ENCODE peak calls at places on chromosomes 12 and 14, in eight cellular contexts. I, R, Q, S, T, N, A and Y are unnamed samples.

GRCh38 chr14:39768579-39768978 is 336.3 kb upstream of the FBXO33 start:
- DNase-seq in I (no peak), R (no peak), A (no peak), T (no peak), N (no peak), S (no peak), Q (no peak), Y (no peak)

GRCh38 chr12:85138833-85139232 is 102.7 kb downstream of the LRRIQ1 start:
- DNase-seq in T (no peak), A (no peak), I (no peak), Q (no peak), S (no peak), N (no peak), R (no peak), Y (no peak)

GRCh38 chr14:77259025-77259715 is 11.8 kb downstream of the NGB start:
- DNase-seq in A (no peak), Q (no peak), S (no peak), R (no peak), N (no peak), T (no peak), I (no peak), Y (no peak)

GRCh38 chr12:54017845-54018607 is 9.2 kb downstream of the HOXC8 start:
- DNase-seq in T (peak), Q (peak), S (peak), A (no peak), R (no peak), I (peak), N (peak), Y (peak)

GRCh38 chr12:104421343-104421742 is 35.4 kb upstream of the CHST11 start:
- DNase-seq in A (no peak), R (no peak), I (no peak), N (no peak), S (no peak), Q (no peak), T (no peak), Y (no peak)

GRCh38 chr14:100531152-100531551 is 56.1 kb downstream of the BEGAIN start:
- DNase-seq in I (no peak), S (peak), R (no peak), T (no peak), N (peak), Q (peak), A (no peak), Y (no peak)

GRCh38 chr12:114743799-114744198 is 59.8 kb upstream of the TBX3 start:
- DNase-seq in A (no peak), S (no peak), T (no peak), N (no peak), Q (no peak), I (no peak), R (no peak), Y (no peak)

GRCh38 chr12:115737895-115738294 is 539.6 kb downstream of the MED13L start:
- DNase-seq in A (no peak), R (no peak), I (no peak), N (no peak), S (no peak), T (no peak), Q (no peak), Y (no peak)

GRCh38 chr14:36781897-36782296 is 120.2 kb downstream of the PAX9 start:
- DNase-seq in Q (no peak), S (no peak), T (no peak), A (no peak), R (no peak), N (no peak), I (no peak), Y (no peak)

GRCh38 chr12:2387051-2387834 is 334.5 kb downstream of the CACNA1C start:
- DNase-seq in I (no peak), A (no peak), T (no peak), S (peak), Q (no peak), N (peak), R (no peak), Y (no peak)

GRCh38 chr12:7113389-7113871 is 4.4 kb upstream of the C1RL start:
- DNase-seq in T (no peak), R (peak), S (peak), N (peak), I (no peak), A (peak), Q (peak), Y (peak)

GRCh38 chr14:30630248-30630647 is 8.1 kb downstream of the SCFD1 start:
- DNase-seq in I (no peak), Q (no peak), T (no peak), R (no peak), S (no peak), A (no peak), N (no peak), Y (no peak)

GRCh38 chr14:68191567-68192321 is 372.2 kb downstream of the RAD51B start:
- DNase-seq in R (no peak), N (no peak), I (no peak), Q (no peak), T (no peak), A (no peak), S (no peak), Y (no peak)

GRCh38 chr14:64720190-64720589 is 16.0 kb downstream of the PLEKHG3 start:
- DNase-seq in T (no peak), R (peak), S (peak), N (no peak), A (no peak), I (no peak), Q (no peak), Y (peak)

GRCh38 chr12:9109213-9109522 is 6.6 kb downstream of the A2M start:
- DNase-seq in A (no peak), Q (no peak), R (no peak), N (no peak), I (no peak), S (no peak), T (no peak), Y (no peak)

GRCh38 chr12:21547437-21547836 is 21.3 kb downstream of the SPX start:
- DNase-seq in R (no peak), T (no peak), S (no peak), A (no peak), N (no peak), I (no peak), Q (no peak), Y (no peak)

GRCh38 chr14:89504084-89504483 is 87.1 kb upstream of the FOXN3 start:
- DNase-seq in R (no peak), S (no peak), T (no peak), I (no peak), Q (no peak), N (no peak), A (no peak), Y (peak)

GRCh38 chr14:29518335-29518734 is 409.3 kb downstream of the PRKD1 start:
- DNase-seq in R (no peak), N (no peak), T (no peak), S (no peak), I (no peak), Q (no peak), A (no peak), Y (peak)

GRCh38 chr14:68124885-68125731 is 305.5 kb downstream of the RAD51B start:
- DNase-seq in Q (no peak), A (no peak), T (no peak), I (no peak), S (no peak), R (peak), N (no peak), Y (no peak)

GRCh38 chr14:61178226-61179060 is 102.7 kb downstream of the TMEM30B start:
- DNase-seq in S (peak), N (no peak), Q (no peak), A (no peak), R (peak), T (no peak), I (no peak), Y (peak)

GRCh38 chr12:51797301-51797700 is 51.2 kb downstream of the FIGNL2 start:
- DNase-seq in T (no peak), N (no peak), A (no peak), I (no peak), S (no peak), Q (no peak), R (no peak), Y (no peak)

GRCh38 chr14:90383731-90384542 is 12.9 kb upstream of the CALM1 start:
- DNase-seq in I (peak), T (peak), N (no peak), S (peak), Q (peak), A (no peak), R (peak), Y (no peak)

GRCh38 chr14:39097159-39097558 is 5.9 kb downstream of the SEC23A start:
- DNase-seq in S (no peak), N (no peak), Q (no peak), R (peak), T (no peak), I (no peak), A (no peak), Y (no peak)

GRCh38 chr14:30888480-30889243 is 14.3 kb downstream of the COCH start:
- DNase-seq in Q (no peak), N (no peak), S (no peak), T (no peak), R (no peak), A (no peak), I (no peak), Y (no peak)

GRCh38 chr14:24037658-24038037 is 14.2 kb upstream of the CARMIL3 start:
- DNase-seq in A (no peak), Q (no peak), T (no peak), N (no peak), I (no peak), S (no peak), R (no peak), Y (no peak)

GRCh38 chr12:119198440-119198839 is 19.7 kb downstream of the HSPB8 start:
- DNase-seq in I (no peak), T (no peak), A (no peak), R (no peak), S (no peak), Q (no peak), N (no peak), Y (no peak)

GRCh38 chr14:95683793-95684192 is 2.4 kb upstream of the TCL1B start:
- DNase-seq in T (no peak), A (no peak), S (no peak), R (no peak), N (peak), Q (no peak), I (no peak), Y (no peak)

GRCh38 chr14:23153891-23154796 is 29.3 kb downstream of the SLC7A8 start:
- DNase-seq in Q (peak), T (no peak), R (peak), A (no peak), N (no peak), I (peak), S (peak), Y (peak)